ENCODE peak calls at places on chromosomes 16 and 17, in eight cellular contexts. J is T-helper 2 cell, Z is HEK293T, D is HS-5, H is omental fat pad, K is NCI-H748 treated with DMSO at 0.1 percent for 48 hours, V is amniotic epithelial cell, T is cardiac fibroblast. S is an unnamed sample.

GRCh38 chr17:82152114-82152513 is 54.1 kb upstream of the FASN start:
- DNase-seq in T (no peak), D (no peak), V (no peak), J (no peak), K (no peak), H (no peak), Z (no peak), S (no peak)

GRCh38 chr16:60304725-60305124 is 1570.6 kb upstream of the GOT2 start:
- DNase-seq in K (no peak), H (no peak), Z (no peak), V (no peak), D (no peak), T (no peak), J (no peak), S (no peak)

GRCh38 chr17:75242461-75243042 is 18.9 kb downstream of the GGA3 start:
- DNase-seq in Z (no peak), K (no peak), D (no peak), J (peak), H (no peak), T (no peak), V (no peak), S (no peak)

GRCh38 chr17:81726004-81726403 is 13.9 kb downstream of the SLC25A10 start:
- DNase-seq in D (no peak), T (no peak), V (no peak), J (no peak), K (no peak), Z (no peak), H (no peak), S (no peak)

GRCh38 chr17:49357516-49357915 is 4.5 kb downstream of the ZNF652 start:
- DNase-seq in D (no peak), J (no peak), V (no peak), Z (no peak), H (no peak), K (no peak), T (no peak), S (no peak)

GRCh38 chr17:75777243-75777922 is 7.2 kb upstream of the UNK start:
- DNase-seq in T (peak), H (no peak), V (no peak), Z (no peak), D (no peak), K (no peak), J (peak), S (no peak)

GRCh38 chr17:16818340-16818739 is 128.3 kb downstream of the CCDC144A start:
- DNase-seq in K (no peak), J (no peak), V (no peak), D (no peak), Z (no peak), T (no peak), H (no peak), S (no peak)

GRCh38 chr16:84868829-84869457 is 49.2 kb downstream of the CRISPLD2 start:
- DNase-seq in V (no peak), K (no peak), T (no peak), D (no peak), H (no peak), Z (no peak), J (no peak), S (no peak)

GRCh38 chr17:79135011-79135410 is 60.4 kb downstream of the ENGASE start:
- DNase-seq in V (no peak), T (no peak), Z (no peak), H (no peak), J (no peak), D (no peak), K (no peak), S (no peak)

GRCh38 chr17:55433629-55434422 is 12.2 kb upstream of the MMD start:
- DNase-seq in T (peak), Z (no peak), V (peak), H (no peak), J (no peak), K (no peak), D (peak), S (no peak)

GRCh38 chr16:7512503-7512902 is 179.9 kb downstream of the RBFOX1 start:
- DNase-seq in K (no peak), H (no peak), Z (no peak), T (no peak), V (no peak), D (no peak), J (no peak), S (no peak)